ENCODE peak calls at places on chromosomes 5 and 9, in four cellular contexts. One of them, this sample, is unnamed.

GRCh38 chr9:86046080-86046636 is 53.2 kb downstream of the GOLM1 start:
- DNase-seq in HCT116: no peak
- DNase-seq in K562: no peak
- DNase-seq in HepG2: no peak
- DNase-seq in this sample: no peak

GRCh38 chr5:55914971-55915370 is 63.8 kb downstream of the IL31RA start:
- DNase-seq in HCT116: no peak
- DNase-seq in K562: no peak
- DNase-seq in HepG2: no peak
- DNase-seq in this sample: no peak

GRCh38 chr5:157366741-157367684 is 93.0 kb upstream of the NIPAL4 start:
- DNase-seq in HCT116: no peak
- DNase-seq in K562: peak; percentile 39
- DNase-seq in HepG2: peak; percentile 28
- DNase-seq in this sample: no peak

GRCh38 chr5:95392593-95393182 is 1.5 kb downstream of the FAM81B start:
- DNase-seq in HCT116: no peak
- DNase-seq in K562: peak; percentile 53
- DNase-seq in HepG2: peak; percentile 7
- DNase-seq in this sample: no peak

GRCh38 chr5:36875789-36876388 is 680 bp upstream of the NIPBL start:
- DNase-seq in HCT116: peak; percentile 51
- DNase-seq in K562: peak; percentile 81
- DNase-seq in HepG2: peak; percentile 59
- DNase-seq in this sample: no peak

GRCh38 chr5:96284727-96285389 is 148.2 kb downstream of the PCSK1 start:
- DNase-seq in HCT116: no peak
- DNase-seq in K562: no peak
- DNase-seq in HepG2: no peak
- DNase-seq in this sample: no peak

GRCh38 chr5:174520420-174521396 is 203.7 kb upstream of the MSX2 start:
- DNase-seq in HCT116: peak; percentile 93
- DNase-seq in K562: no peak
- DNase-seq in HepG2: peak; percentile 78
- DNase-seq in this sample: no peak

GRCh38 chr9:109232449-109232848 is 65.4 kb upstream of the FRRS1L start:
- DNase-seq in HCT116: no peak
- DNase-seq in K562: no peak
- DNase-seq in HepG2: no peak
- DNase-seq in this sample: no peak

GRCh38 chr5:43066799-43067741 is 27.0 kb upstream of the ANXA2R start:
- DNase-seq in HCT116: peak; percentile 85
- DNase-seq in K562: peak; percentile 70
- DNase-seq in HepG2: peak; percentile 87
- DNase-seq in this sample: peak; percentile 86

GRCh38 chr9:83177747-83178146 is 114.8 kb upstream of the RASEF start:
- DNase-seq in HCT116: no peak
- DNase-seq in K562: no peak
- DNase-seq in HepG2: no peak
- DNase-seq in this sample: no peak

GRCh38 chr9:130242270-130243014 is 23.1 kb upstream of the HMCN2 start:
- DNase-seq in HCT116: no peak
- DNase-seq in K562: no peak
- DNase-seq in HepG2: no peak
- DNase-seq in this sample: no peak

GRCh38 chr5:115472601-115473000 is 72.0 kb downstream of the FEM1C start:
- DNase-seq in HCT116: no peak
- DNase-seq in K562: no peak
- DNase-seq in HepG2: no peak
- DNase-seq in this sample: no peak

DNA sequence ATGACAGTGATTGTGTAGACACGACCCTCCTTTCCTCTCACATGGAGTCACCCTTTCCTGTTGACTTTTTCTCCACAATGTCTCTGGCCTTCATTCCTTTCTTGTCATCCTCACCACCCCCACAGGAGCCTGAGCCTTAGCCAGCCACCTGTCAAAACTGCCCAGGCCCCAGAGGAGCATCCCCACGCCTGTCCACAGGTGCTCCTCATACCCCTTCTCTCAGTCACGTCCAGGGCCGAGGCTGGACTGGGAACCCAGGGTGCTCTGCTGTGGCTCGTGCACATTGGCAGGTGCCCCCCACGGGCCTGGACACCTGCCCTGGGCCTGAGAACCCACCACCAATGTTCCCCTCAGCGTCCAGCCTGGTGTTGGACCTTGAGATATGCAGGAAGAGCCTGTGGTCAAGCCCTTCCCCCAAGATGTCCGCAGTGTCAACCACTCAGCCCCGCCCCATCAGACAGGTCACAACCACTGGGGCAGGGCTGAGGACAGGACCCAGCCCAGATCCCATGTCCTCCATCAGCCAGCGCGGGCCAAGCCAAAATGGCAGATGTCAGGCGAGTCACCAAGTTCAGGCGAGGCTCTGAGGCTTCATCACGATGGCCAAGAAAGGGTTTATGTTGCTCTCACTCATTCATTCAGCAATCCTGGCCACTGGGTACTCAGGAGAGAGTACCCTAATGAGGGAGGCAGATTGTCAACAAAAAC is 65.8 kb upstream of the STXBP1 start:
- DNase-seq in HCT116: no peak
- DNase-seq in K562: peak; percentile 82
- DNase-seq in HepG2: peak; percentile 55
- DNase-seq in this sample: no peak
- H3K27ac ChIP-seq in HCT116: peak overlapping the region; percentile 0
- H3K27ac ChIP-seq in K562: peak overlapping the region; percentile 71
- H3K27ac ChIP-seq in HepG2: peak overlapping the region; percentile 78
- H3K27ac ChIP-seq in this sample: peak overlapping the region; percentile 75

GRCh38 chr5:177303121-177303924 is at the start of the genes PRELID1 and RAB24:
- DNase-seq in HCT116: no peak
- DNase-seq in K562: peak; percentile 93
- DNase-seq in HepG2: peak; percentile 67
- DNase-seq in this sample: no peak
- TF ChIP-seq REST in HCT116: no peak
- TF ChIP-seq REST in K562: no peak
- TF ChIP-seq REST in HepG2: no peak
- TF ChIP-seq REST in this sample: no peak

DNA sequence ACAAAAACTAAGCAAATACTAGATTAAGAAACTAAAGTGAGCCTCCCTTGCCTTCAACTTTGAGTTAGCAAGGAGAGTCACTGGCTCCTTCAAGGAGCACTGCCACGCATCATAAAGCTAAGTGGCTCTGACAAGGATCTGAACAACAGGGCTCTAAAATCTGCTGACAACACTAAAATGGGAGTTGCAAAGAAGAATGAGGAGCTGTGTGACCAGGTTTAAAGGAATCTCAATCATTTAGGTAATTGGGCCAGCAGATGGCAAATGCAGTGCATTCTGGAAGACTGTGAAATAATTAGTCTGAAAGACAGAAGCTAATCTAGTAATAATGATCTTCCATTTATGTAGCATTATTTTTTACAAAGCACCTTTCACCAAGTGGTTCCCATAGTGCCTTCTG is 297.0 kb upstream of the TAS2R1 start:
- DNase-seq in HCT116: no peak
- DNase-seq in K562: no peak
- DNase-seq in HepG2: no peak
- DNase-seq in this sample: no peak
- TF ChIP-seq TCF7L2 in HCT116: no peak
- TF ChIP-seq TCF7L2 in K562: no peak
- TF ChIP-seq TCF7L2 in HepG2: no peak
- TF ChIP-seq TCF7L2 in this sample: no peak

GRCh38 chr9:5832543-5833529 is at the start of gene ERMP1:
- DNase-seq in HCT116: peak; percentile 41
- DNase-seq in K562: peak; percentile 78
- DNase-seq in HepG2: peak; percentile 71
- DNase-seq in this sample: no peak
- H3K27ac ChIP-seq in HCT116: peak within 1 kb of the TSS; percentile 86
- H3K27ac ChIP-seq in K562: peak within 1 kb of the TSS; percentile 77
- H3K27ac ChIP-seq in HepG2: peak within 1 kb of the TSS; percentile 90
- H3K27ac ChIP-seq in this sample: peak within 1 kb of the TSS; percentile 54

GRCh38 chr5:65423623-65424022 is 58.1 kb downstream of the ADAMTS6 start:
- DNase-seq in HCT116: no peak
- DNase-seq in K562: no peak
- DNase-seq in HepG2: no peak
- DNase-seq in this sample: no peak

DNA sequence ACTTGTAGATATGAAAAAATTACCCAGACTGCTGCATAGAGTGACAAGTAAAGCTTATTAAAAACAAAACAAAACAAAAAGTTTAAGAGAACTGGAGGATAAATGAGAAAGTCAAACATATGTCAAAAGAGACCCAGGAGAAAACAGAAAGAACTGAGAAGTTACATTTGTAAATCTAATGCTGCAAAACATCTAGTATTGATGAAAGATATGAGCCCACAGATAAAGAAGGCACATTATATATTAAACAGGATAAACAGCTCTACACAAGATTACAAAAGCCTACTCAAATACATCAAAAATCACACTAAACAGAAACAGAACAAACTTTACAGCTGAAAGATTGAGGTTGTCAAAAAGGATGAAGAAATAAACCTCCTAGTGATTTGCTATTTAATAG is 55.1 kb downstream of the ADAMTS6 start:
- DNase-seq in HCT116: no peak
- DNase-seq in K562: no peak
- DNase-seq in HepG2: no peak
- DNase-seq in this sample: no peak
- TF ChIP-seq REST in HCT116: no peak
- TF ChIP-seq REST in K562: no peak
- TF ChIP-seq REST in HepG2: no peak
- TF ChIP-seq REST in this sample: no peak

GRCh38 chr9:125626187-125626586 is 80.8 kb downstream of the MAPKAP1 start:
- DNase-seq in HCT116: no peak
- DNase-seq in K562: peak; percentile 37
- DNase-seq in HepG2: no peak
- DNase-seq in this sample: no peak
- TF ChIP-seq TCF7L2 in HCT116: no peak
- TF ChIP-seq TCF7L2 in K562: no peak
- TF ChIP-seq TCF7L2 in HepG2: no peak
- TF ChIP-seq TCF7L2 in this sample: no peak

GRCh38 chr5:142295960-142296860 is 28.6 kb downstream of the SPRY4 start:
- DNase-seq in HCT116: no peak
- DNase-seq in K562: peak; percentile 70
- DNase-seq in HepG2: no peak
- DNase-seq in this sample: no peak
- H3K27ac ChIP-seq in HCT116: no peak overlapping the region
- H3K27ac ChIP-seq in K562: peak overlapping the region; percentile 62
- H3K27ac ChIP-seq in HepG2: no peak overlapping the region
- H3K27ac ChIP-seq in this sample: peak overlapping the region; percentile 69

GRCh38 chr9:8188720-8189407 is 389.3 kb upstream of the DMAC1 start:
- DNase-seq in HCT116: no peak
- DNase-seq in K562: no peak
- DNase-seq in HepG2: no peak
- DNase-seq in this sample: no peak
- TF ChIP-seq REST in HCT116: no peak
- TF ChIP-seq REST in K562: no peak
- TF ChIP-seq REST in HepG2: no peak
- TF ChIP-seq REST in this sample: no peak

DNA sequence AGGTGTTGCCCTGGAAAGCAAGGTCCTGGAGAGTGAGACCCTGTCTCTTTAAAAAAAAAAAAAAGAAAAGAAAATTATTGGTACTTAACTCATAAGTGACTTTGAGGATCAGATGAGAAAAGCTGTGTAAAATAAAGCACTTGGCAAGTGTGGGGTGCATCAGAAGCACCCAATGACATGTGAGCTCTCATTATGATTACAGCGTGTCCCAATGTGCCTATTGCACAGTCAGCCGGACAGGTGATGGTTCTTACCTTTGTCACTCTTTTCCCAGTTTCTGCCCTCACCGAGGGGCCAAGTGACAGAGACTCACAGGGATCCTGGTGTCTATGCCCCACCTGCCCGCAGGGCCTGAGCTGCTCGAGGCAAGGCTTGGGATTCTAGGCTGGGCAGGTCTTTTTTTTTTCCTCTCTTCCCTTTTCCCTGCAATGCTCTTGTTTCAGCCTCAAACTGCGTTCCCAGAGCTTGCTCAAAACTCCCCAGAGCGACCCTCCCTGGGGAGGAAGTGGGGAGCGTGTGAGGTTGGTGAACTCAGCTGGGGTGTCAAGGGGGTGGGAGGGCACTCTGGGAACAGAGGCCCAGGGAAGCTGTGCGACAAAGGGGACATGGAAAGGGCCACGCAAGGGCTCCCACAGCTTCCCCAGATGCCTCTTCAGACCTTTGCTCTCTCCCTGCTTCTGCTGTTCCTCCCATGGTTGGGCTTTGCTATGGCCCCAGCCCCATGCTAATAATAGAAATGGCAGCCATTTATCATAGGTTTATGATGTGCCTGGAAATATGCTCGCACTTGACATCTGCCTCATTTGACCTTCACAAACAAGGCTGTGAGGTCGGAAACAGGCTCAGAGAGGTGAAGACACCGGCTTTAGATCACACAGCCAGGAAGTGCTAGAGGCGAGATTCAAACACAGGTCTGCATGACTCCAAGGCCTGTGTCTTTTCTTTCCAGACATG is 40.7 kb upstream of the IL17B start:
- DNase-seq in HCT116: no peak
- DNase-seq in K562: no peak
- DNase-seq in HepG2: no peak
- DNase-seq in this sample: no peak
- TF ChIP-seq TCF7L2 in HCT116: no peak
- TF ChIP-seq TCF7L2 in K562: no peak
- TF ChIP-seq TCF7L2 in HepG2: no peak
- TF ChIP-seq TCF7L2 in this sample: no peak

DNA sequence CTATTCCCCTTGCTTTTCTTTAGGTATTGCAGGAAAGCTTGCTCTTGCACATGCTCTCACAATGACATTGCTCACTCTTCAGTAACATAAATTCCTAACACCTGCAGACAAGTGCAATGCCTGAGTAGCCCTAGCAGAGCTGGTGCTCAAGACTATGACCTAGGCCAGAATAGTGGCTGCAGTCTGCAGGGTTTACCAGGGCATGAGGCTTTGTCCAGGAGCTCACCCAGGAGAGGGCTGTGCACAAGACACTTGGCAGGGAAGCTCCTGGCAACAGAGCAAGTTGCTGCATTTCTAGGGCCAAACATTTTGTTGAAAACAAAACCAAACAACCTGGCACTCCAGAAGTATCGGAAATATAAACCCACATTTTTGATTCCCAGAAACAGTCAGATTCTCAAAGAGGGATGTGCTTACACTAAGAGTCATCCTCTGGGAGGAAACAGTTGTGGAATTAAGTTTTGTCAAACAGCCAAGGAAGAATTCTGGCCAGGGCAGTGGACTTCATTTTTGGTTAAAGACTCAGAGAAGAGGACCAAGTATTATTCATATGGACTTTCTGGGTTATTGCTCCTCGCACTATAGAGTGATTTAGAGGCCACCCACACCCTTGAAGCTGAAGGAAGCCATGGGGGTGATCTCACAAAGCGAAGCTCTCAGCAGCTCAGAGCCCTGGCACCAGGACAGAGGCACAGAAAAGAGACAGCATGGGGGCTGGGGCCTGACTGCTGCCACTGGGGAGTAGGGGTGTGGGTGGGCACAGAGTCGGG is 44.9 kb downstream of the MACROH2A1 start:
- DNase-seq in HCT116: no peak
- DNase-seq in K562: no peak
- DNase-seq in HepG2: no peak
- DNase-seq in this sample: no peak
- H3K27ac ChIP-seq in HCT116: no peak overlapping the region
- H3K27ac ChIP-seq in K562: no peak overlapping the region
- H3K27ac ChIP-seq in HepG2: no peak overlapping the region
- H3K27ac ChIP-seq in this sample: no peak overlapping the region

This sample was measured in Panc1.